ENCODE peak calls at places on chromosome 1, in nine cellular contexts. N is PC-9, A is right lobe of liver, Y is testis, G is neural progenitor cell, K is tibial artery, Q is mammary epithelial cell, I is stomach, H is BJ. S is an unnamed sample.

GRCh38 chr1:3461238-3461933 is 6.9 kb downstream of the ARHGEF16 start:
- DNase-seq in G (no peak), Q (no peak), Y (no peak), H (no peak), I (no peak), K (no peak), N (no peak), A (no peak), S (no peak)

GRCh38 chr1:46285730-46286477 is 17.5 kb downstream of the LRRC41 start:
- DNase-seq in I (no peak), Q (no peak), A (no peak), G (peak; percentile 13), Y (no peak), K (no peak), N (no peak), H (no peak), S (no peak)

GRCh38 chr1:109620396-109620817 is 770 bp downstream of the AMPD2 start:
- DNase-seq in Q (peak; percentile 40), K (peak; percentile 75), G (peak; percentile 46), H (no peak), A (no peak), I (no peak), N (peak; percentile 47), Y (no peak), S (no peak)

GRCh38 chr1:7727816-7728477 is 43.1 kb upstream of the VAMP3 start:
- DNase-seq in Y (no peak), N (no peak), H (no peak), A (no peak), I (no peak), K (no peak), Q (no peak), G (no peak), S (no peak)

GRCh38 chr1:25549273-25550154 is 6.1 kb downstream of the LDLRAP1 start:
- DNase-seq in H (no peak), N (peak; percentile 84), I (peak; percentile 62), Q (peak; percentile 77), A (no peak), K (peak; percentile 88), G (no peak), Y (no peak), S (peak; percentile 85)

GRCh38 chr1:30787856-30788495 is 30.4 kb upstream of the LAPTM5 start:
- DNase-seq in Q (no peak), Y (no peak), H (no peak), A (no peak), I (no peak), N (no peak), G (no peak), K (no peak), S (no peak)

GRCh38 chr1:235984041-235984820 is 80.7 kb downstream of the NID1 start:
- DNase-seq in Y (no peak), K (no peak), H (peak; percentile 78), A (no peak), N (no peak), G (no peak), Q (peak; percentile 81), I (no peak), S (peak; percentile 37)

GRCh38 chr1:23793018-23793781 is 2.3 kb downstream of the LYPLA2 start:
- DNase-seq in H (no peak), I (peak; percentile 89), A (peak; percentile 81), K (no peak), N (peak; percentile 83), Q (peak; percentile 59), Y (no peak), G (no peak), S (no peak)

GRCh38 chr1:6052543-6053205 is 7.0 kb downstream of the KCNAB2 start:
- DNase-seq in Y (peak; percentile 87), Q (peak; percentile 46), H (no peak), N (peak; percentile 46), K (no peak), G (peak; percentile 92), I (peak; percentile 65), A (no peak), S (peak; percentile 25)

GRCh38 chr1:173392895-173393654 is 84.1 kb upstream of the PRDX6 start:
- DNase-seq in Y (no peak), K (no peak), H (peak; percentile 70), Q (peak; percentile 76), I (no peak), G (no peak), A (no peak), N (peak; percentile 14), S (peak; percentile 35)

GRCh38 chr1:11520531-11521233 is 41.7 kb downstream of the DISP3 start:
- DNase-seq in H (no peak), N (no peak), G (no peak), A (peak; percentile 33), K (peak; percentile 53), I (no peak), Q (no peak), Y (no peak), S (no peak)

GRCh38 chr1:158652721-158653334 is 33.7 kb downstream of the SPTA1 start:
- DNase-seq in K (no peak), A (no peak), Q (no peak), I (no peak), N (no peak), Y (no peak), H (no peak), G (no peak), S (no peak)

GRCh38 chr1:11158720-11159321 is 30.3 kb upstream of the ANGPTL7 start:
- DNase-seq in K (no peak), H (peak; percentile 89), I (no peak), G (no peak), Q (peak; percentile 89), Y (no peak), N (no peak), A (no peak), S (peak; percentile 34)

GRCh38 chr1:9872430-9873165 is 37.5 kb downstream of the CTNNBIP1 start:
- DNase-seq in N (no peak), H (no peak), Q (no peak), K (no peak), Y (no peak), G (no peak), I (no peak), A (no peak), S (no peak)

GRCh38 chr1:54888080-54888733 is 1.2 kb upstream of the DHCR24 start:
- DNase-seq in I (peak; percentile 36), N (no peak), Y (no peak), H (no peak), Q (no peak), A (peak; percentile 56), K (no peak), G (peak; percentile 41), S (no peak)

GRCh38 chr1:55696181-55696580 is 481.0 kb upstream of the USP24 start:
- DNase-seq in H (peak; percentile 93), N (no peak), K (peak; percentile 80), Y (no peak), G (no peak), Q (peak; percentile 64), A (no peak), I (no peak), S (no peak)

GRCh38 chr1:77832889-77833288 is 53.4 kb downstream of the MIGA1 start:
- DNase-seq in K (no peak), H (peak; percentile 95), G (no peak), A (no peak), N (no peak), Y (no peak), Q (peak; percentile 68), I (no peak), S (peak; percentile 59)

GRCh38 chr1:209899948-209900347 is 38.1 kb upstream of the SYT14 start:
- DNase-seq in Q (no peak), G (peak; percentile 56), Y (peak; percentile 21), H (no peak), N (no peak), I (no peak), K (no peak), A (no peak), S (no peak)

GRCh38 chr1:46399307-46399706 is 5.2 kb downstream of the FAAH start:
- DNase-seq in Y (no peak), I (no peak), K (no peak), N (no peak), Q (no peak), H (no peak), G (no peak), A (no peak), S (no peak)

GRCh38 chr1:220880726-220881506 is 1.7 kb downstream of the HLX start:
- DNase-seq in H (no peak), N (peak; percentile 16), Q (no peak), Y (no peak), G (peak; percentile 67), K (peak; percentile 79), I (peak; percentile 52), A (peak; percentile 92), S (no peak)

DNA sequence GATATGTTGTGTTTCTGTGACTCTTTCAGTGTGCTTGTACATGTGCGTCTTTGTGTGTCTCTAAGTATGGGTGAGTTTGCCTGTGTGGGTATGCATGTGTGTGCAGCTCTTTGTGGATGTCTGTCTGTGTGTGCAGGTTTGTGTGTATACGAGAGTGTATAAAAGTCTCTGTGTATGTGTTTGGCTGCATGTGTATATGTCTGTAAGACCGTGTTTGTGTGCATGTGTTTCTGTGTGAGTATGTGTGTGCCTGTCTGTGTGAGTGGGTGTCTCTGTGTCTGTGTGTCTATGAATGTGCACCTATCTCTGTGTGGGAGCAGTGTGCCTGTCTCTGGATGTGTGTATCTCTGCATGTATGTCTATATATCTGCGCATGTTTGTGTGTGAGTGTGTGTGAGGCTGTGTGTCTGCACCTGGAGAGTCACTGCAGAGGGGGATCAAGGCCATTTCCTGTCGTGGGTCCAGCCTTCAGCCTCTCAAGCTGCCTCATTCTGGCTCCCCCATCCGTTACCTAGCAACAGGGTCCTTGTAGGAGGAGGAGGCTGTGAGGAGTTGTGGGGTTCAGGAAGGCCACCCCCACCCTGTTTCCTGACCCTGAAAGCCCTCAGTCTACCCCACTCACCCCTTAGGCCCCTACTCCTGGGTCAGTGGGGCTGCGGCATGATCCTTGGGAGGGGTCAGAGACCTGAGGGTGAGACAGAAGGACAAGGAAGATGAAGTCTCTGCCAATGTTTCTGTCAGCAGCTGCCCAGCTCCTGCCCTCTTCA is 10.3 kb downstream of the FGR start:
- DNase-seq in Q (no peak), A (no peak), H (no peak), G (no peak), K (no peak), N (no peak), Y (no peak), I (no peak), S (no peak)
- H3K4me3 ChIP-seq in Q (no peak overlapping the region), A (no peak overlapping the region), H (no peak overlapping the region), G (no peak overlapping the region), K (no peak overlapping the region), N (no peak overlapping the region), Y (no peak overlapping the region), I (peak overlapping the region; percentile 12), S (no peak overlapping the region)

GRCh38 chr1:65850281-65850680 is 57.6 kb downstream of the PDE4B start:
- DNase-seq in I (no peak), H (no peak), K (no peak), Q (peak; percentile 28), A (no peak), N (no peak), Y (no peak), G (no peak), S (no peak)
- TF ChIP-seq CTCF in I (no peak), H (no peak), K (no peak), Q (no peak), A (no peak), N (no peak), Y (no peak), G (no peak), S (no peak)

GRCh38 chr1:53787655-53788054 is 48.7 kb upstream of the GLIS1 start:
- DNase-seq in I (no peak), Q (no peak), H (no peak), K (no peak), G (no peak), Y (no peak), A (no peak), N (no peak), S (no peak)
- H3K36me3 ChIP-seq in I (peaks cover 82% of the 10 kb centered on the region), Q (peaks cover 11% of the 10 kb centered on the region), H (no peaks in the 10 kb centered on the region), K (peaks cover 39% of the 10 kb centered on the region), G (no peaks in the 10 kb centered on the region), Y (peaks cover 3% of the 10 kb centered on the region), A (peaks cover 5% of the 10 kb centered on the region), N (peaks cover 30% of the 10 kb centered on the region), S (no peaks in the 10 kb centered on the region)

GRCh38 chr1:31926846-31927660 is 11.1 kb downstream of the PTP4A2 start:
- DNase-seq in K (no peak), G (peak; percentile 34), Q (no peak), H (no peak), Y (no peak), I (no peak), N (no peak), A (no peak), S (no peak)
- H3K4me3 ChIP-seq in K (no peak overlapping the region), G (peak overlapping the region; percentile 2), Q (no peak overlapping the region), H (no peak overlapping the region), Y (no peak overlapping the region), I (peak overlapping the region; percentile 3), N (no peak overlapping the region), A (no peak overlapping the region), S (no peak overlapping the region)

S was measured in kidney epithelial cell.